ENCODE peak calls at places on chromosomes 16 and 17, in five cellular contexts. Q, Y, C, O and X are unnamed samples.

GRCh38 chr16:46638947-46639925 is 18.1 kb upstream of the SHCBP1 start:
- DNase-seq in C (no peak), Q (peak), Y (peak), O (peak), X (no peak)

GRCh38 chr17:17840751-17841591 is 4.2 kb upstream of the SREBF1 start:
- DNase-seq in C (peak), Q (peak), Y (peak), O (peak), X (no peak)

GRCh38 chr17:32525116-32525515 is 38.3 kb downstream of the CDK5R1 start:
- DNase-seq in O (peak), Q (no peak), C (no peak), Y (no peak), X (no peak)

GRCh38 chr17:58527949-58528348 is 13.5 kb upstream of the MTMR4 start:
- DNase-seq in C (no peak), Y (peak), Q (no peak), O (peak), X (no peak)

GRCh38 chr17:50683434-50684287 is 24.1 kb downstream of the ANKRD40 start:
- DNase-seq in O (no peak), Q (no peak), Y (no peak), C (no peak), X (no peak)

GRCh38 chr17:82590881-82591539 is 57.2 kb downstream of the WDR45B start:
- DNase-seq in C (no peak), Y (no peak), Q (no peak), O (no peak), X (no peak)

GRCh38 chr17:82914375-82914774 is 74.6 kb upstream of the ZNF750 start:
- DNase-seq in Y (no peak), O (no peak), Q (peak), C (no peak), X (no peak)

GRCh38 chr17:64573214-64573613 is 66.4 kb downstream of the CEP95 start:
- DNase-seq in Y (no peak), C (no peak), O (no peak), Q (peak), X (no peak)

GRCh38 chr16:8194795-8195194 is 395.5 kb downstream of the TMEM114 start:
- DNase-seq in C (peak), O (no peak), Y (no peak), Q (no peak), X (peak)

GRCh38 chr16:78957328-78958100 is 643.0 kb downstream of the MAF start:
- DNase-seq in C (peak), Q (no peak), Y (no peak), O (no peak), X (peak)

GRCh38 chr17:15910791-15911190 is 34.1 kb upstream of the ADORA2B start:
- DNase-seq in C (no peak), Q (peak), O (peak), Y (peak), X (no peak)

GRCh38 chr17:6654816-6655731 is 3.5 kb downstream of the C17orf100 start:
- DNase-seq in Q (no peak), O (no peak), C (peak), Y (peak), X (no peak)

GRCh38 chr17:21418446-21419298 is 42.5 kb downstream of the KCNJ12 start:
- DNase-seq in Q (no peak), O (no peak), C (no peak), Y (no peak), X (no peak)

GRCh38 chr17:56176101-56176500 is 22.8 kb downstream of the ANKFN1 start:
- DNase-seq in Q (no peak), C (no peak), O (peak), Y (no peak), X (no peak)

GRCh38 chr16:50449800-50450199 is 81.0 kb upstream of the BRD7 start:
- DNase-seq in C (peak), Q (no peak), Y (no peak), O (no peak), X (no peak)

GRCh38 chr17:7834891-7835817 is 1.1 kb downstream of the KDM6B start:
- DNase-seq in Y (peak), Q (peak), O (peak), C (peak), X (peak)

GRCh38 chr17:7833011-7833794 is 814 bp upstream of the KDM6B start:
- DNase-seq in O (no peak), Q (no peak), C (no peak), Y (no peak), X (no peak)

GRCh38 chr17:7835818-7836595 is 2.0 kb downstream of the KDM6B start:
- DNase-seq in O (peak), Y (peak), C (peak), Q (peak), X (no peak)

GRCh38 chr17:7833795-7834553 is at the start of gene KDM6B:
- DNase-seq in Y (peak), C (peak), O (peak), Q (peak), X (peak)

GRCh38 chr17:7834554-7834890 is 505 bp downstream of the KDM6B start:
- DNase-seq in Y (peak), C (no peak), O (no peak), Q (no peak), X (peak)
- H3K9ac ChIP-seq in Y (peak), C (no peak), O (peak), Q (peak), X (no peak)

DNA sequence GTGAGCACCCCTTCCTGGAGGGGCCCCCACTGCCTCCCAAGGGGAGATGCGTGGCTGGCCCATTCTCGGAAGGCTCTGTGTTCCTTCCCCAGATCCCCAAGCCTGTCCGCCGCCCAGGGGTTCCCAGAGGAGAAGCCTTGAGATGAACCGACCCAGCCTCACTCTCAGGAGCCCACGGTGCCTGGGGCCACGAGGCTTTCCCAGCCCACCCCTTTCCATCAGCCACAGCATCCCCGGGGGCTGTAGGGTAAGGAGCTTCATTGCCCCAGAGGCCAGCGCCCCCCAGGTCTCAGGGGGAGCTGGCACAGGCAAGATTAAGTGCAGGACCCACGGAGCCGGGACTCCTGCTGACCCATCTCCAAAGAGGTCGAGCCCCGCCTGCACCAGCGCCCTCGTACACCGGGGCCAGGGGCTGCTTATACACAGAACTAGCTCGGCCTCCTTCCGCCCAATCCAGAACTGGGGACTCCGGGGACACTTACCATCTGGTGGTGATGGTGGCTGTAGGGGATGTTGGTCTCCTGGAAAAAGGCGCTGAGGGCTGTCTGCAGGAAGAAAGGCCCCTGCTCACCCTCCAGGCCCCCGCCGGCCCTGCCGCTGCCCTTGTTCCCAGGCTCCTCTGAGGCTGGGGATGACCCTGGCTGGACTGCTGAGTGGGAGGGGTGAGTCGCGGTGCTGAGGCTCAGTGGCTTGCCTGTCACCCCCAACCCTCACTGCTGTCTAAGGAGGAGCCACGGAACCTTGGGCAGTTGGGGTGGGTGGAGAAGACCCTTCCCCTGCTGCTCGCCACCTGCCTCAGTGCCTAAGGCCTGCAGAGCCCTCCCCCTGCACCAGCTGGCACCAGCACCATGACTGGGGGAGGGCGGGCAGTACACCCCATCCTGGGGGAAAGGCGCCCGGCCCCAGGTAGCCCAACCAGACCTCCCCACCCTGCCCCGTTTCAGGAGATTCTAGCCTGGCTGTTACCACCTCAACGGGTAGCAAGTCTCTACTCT is 4.4 kb downstream of the UBALD1 start:
- DNase-seq in C (no peak), O (no peak), Y (no peak), Q (no peak), X (no peak)
- H3K9ac ChIP-seq in C (no peak), O (no peak), Y (no peak), Q (no peak), X (no peak)

DNA sequence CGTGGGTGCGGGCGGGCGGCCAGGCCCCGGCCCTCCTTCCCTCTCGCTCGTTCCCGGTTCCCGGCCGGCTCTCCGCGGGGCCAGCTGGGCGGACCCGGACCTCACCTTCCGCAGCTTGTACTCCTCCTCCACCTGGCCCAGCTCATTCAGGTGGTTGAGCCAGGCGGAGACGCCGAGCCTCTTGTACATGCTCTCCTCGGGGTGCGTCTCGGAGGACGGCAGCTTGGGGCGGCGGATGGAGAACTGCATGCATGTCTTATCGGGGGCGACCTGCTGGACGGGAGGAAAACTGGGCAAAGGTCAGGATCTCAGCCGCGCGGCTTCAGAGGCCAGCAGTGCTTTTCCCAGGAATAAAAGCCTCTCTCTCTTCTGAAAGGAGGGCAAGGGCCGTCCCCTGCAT is 85.4 kb downstream of the TBC1D16 start:
- DNase-seq in Q (no peak), O (no peak), Y (no peak), C (peak), X (peak)
- H3K9ac ChIP-seq in Q (no peak), O (no peak), Y (no peak), C (no peak), X (peak)

GRCh38 chr16:20285993-20286499 is 41.3 kb downstream of the GP2 start:
- DNase-seq in Y (no peak), C (peak), O (no peak), Q (no peak), X (peak)

DNA sequence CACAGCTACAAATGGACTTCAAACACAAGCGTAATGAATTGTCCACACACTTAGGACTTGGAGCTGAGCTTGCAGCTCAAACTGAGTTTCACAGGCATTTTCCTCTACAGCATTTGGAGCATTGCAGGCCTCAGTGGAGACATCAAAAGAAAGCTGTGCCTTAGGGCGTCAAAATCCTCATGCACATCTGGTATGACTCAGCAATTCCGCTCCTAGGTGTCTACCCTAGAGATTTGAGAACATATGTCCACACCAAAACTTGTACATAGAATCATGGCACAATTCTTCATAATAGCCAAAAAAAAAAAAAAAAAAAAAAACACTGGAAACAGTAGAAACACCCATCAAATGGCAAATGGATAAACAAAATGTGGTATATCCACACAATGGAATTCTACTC is 47.1 kb downstream of the GP2 start:
- DNase-seq in C (no peak), Q (no peak), Y (no peak), O (no peak), X (no peak)
- H3K9ac ChIP-seq in C (no peak), Q (no peak), Y (no peak), O (no peak), X (no peak)

DNA sequence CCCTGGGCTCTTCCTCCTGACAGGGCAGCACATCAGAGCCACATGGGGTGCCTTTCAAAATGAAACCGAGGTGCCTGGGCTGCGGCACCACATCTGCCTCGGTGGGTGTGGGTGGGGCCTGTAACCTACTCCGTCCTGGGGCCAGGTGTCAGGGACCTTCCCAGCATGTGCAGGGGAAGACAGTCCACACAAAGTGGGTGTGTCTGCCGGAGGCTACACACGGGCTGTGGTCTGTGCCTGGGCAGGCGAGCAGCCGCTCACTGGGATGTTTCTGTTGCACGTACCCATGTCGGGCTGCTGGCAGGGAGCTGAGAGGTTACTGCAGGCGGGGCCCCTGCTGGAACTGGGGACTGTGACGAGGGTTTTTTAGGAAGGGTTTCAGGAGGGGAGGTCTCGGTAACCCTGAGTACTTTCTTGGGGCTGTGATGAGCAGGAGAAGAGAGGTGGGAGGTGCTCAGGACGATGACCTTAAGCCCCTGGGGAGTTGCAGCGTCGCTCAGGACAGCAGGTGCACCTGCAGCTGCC is 351.2 kb downstream of the SEC14L1 start:
- DNase-seq in C (no peak), O (no peak), Q (no peak), Y (no peak), X (no peak)
- H3K9ac ChIP-seq in C (no peak), O (no peak), Q (no peak), Y (no peak), X (no peak)